ENCODE peak calls at places on chromosomes 2 and 18, in seven cellular contexts. V is NCI-H1105; G is fibroblast of pulmonary artery; M is HTR-8/SVneo; K is GDM1; S is Karpas-422; D is stimulated activated CD8-positive, alpha-beta memory T cell treated with anti-CD3 and anti-CD28 coated beads, Interleukin-15, amount 100 ng/mL, for 4 hours. Y is an unnamed sample.

GRCh38 chr18:78587626-78588600 is 391.7 kb upstream of the SALL3 start:
- DNase-seq in S (no peak), D (no peak), G (no peak), V (no peak), M (no peak), K (no peak), Y (no peak)

GRCh38 chr2:1746174-1747064 is 2.1 kb upstream of the PXDN start:
- DNase-seq in D (no peak), S (no peak), V (no peak), K (no peak), G (no peak), M (no peak), Y (no peak)

GRCh38 chr18:77140439-77141109 is 8.0 kb upstream of the MBP start:
- DNase-seq in K (no peak), S (no peak), V (no peak), M (no peak), G (no peak), D (no peak), Y (no peak)

GRCh38 chr2:34627003-34627402 is 1027.9 kb upstream of the FAM98A start:
- DNase-seq in G (no peak), M (no peak), D (no peak), S (no peak), K (no peak), V (no peak), Y (no peak)

GRCh38 chr2:44906972-44907371 is 34.5 kb upstream of the SIX3 start:
- DNase-seq in G (no peak), M (peak), S (no peak), D (no peak), K (no peak), V (no peak), Y (no peak)

GRCh38 chr2:181104512-181105121 is 124.2 kb downstream of the UBE2E3 start:
- DNase-seq in K (peak), V (peak), D (no peak), M (peak), G (peak), S (peak), Y (no peak)

GRCh38 chr2:17518212-17519154 is at the start of gene RAD51AP2:
- DNase-seq in G (peak), V (peak), K (no peak), M (peak), D (no peak), S (peak), Y (peak)

GRCh38 chr2:7835693-7836680 is 845.9 kb upstream of the ID2 start:
- DNase-seq in G (no peak), V (peak), S (peak), D (no peak), K (peak), M (no peak), Y (no peak)

GRCh38 chr2:217314021-217314460 is 454.2 kb upstream of the TNP1 start:
- DNase-seq in G (no peak), V (peak), S (no peak), K (no peak), D (no peak), M (no peak), Y (no peak)

GRCh38 chr2:16069933-16070647 is 129.7 kb downstream of the MYCN start:
- DNase-seq in K (no peak), S (no peak), G (no peak), M (no peak), V (no peak), D (no peak), Y (no peak)

GRCh38 chr2:225932741-225933413 is 533.4 kb downstream of the NYAP2 start:
- DNase-seq in G (no peak), D (no peak), S (no peak), K (no peak), M (no peak), V (no peak), Y (no peak)

GRCh38 chr2:1656961-1657841 is 87.1 kb downstream of the PXDN start:
- DNase-seq in M (no peak), D (no peak), S (no peak), G (no peak), V (no peak), K (no peak), Y (no peak)

GRCh38 chr2:182767578-182767977 is 51.5 kb downstream of the DNAJC10 start:
- DNase-seq in K (no peak), G (peak), V (peak), S (peak), D (no peak), M (peak), Y (no peak)

GRCh38 chr2:96815326-96816126 is 542 bp upstream of the CNNM3 start:
- DNase-seq in M (peak), V (no peak), D (no peak), G (peak), K (no peak), S (peak), Y (no peak)

GRCh38 chr18:32548688-32549087 is 78.0 kb upstream of the GAREM1 start:
- DNase-seq in K (no peak), V (peak), M (no peak), D (no peak), G (no peak), S (peak), Y (no peak)

GRCh38 chr2:177799531-177799930 is 273.0 kb downstream of the PDE11A start:
- DNase-seq in M (no peak), S (peak), G (peak), D (no peak), K (peak), V (no peak), Y (no peak)

GRCh38 chr2:218319813-218320360 is 27.6 kb upstream of the TMBIM1 start:
- DNase-seq in K (no peak), D (no peak), V (no peak), G (peak), M (no peak), S (no peak), Y (no peak)

GRCh38 chr2:241334813-241335212 is 19.1 kb downstream of the SEPTIN2 start:
- DNase-seq in S (no peak), D (no peak), K (no peak), M (no peak), V (no peak), G (no peak), Y (no peak)

GRCh38 chr2:17658251-17658843 is 95.3 kb downstream of the SMC6 start:
- DNase-seq in K (no peak), M (no peak), S (no peak), D (no peak), G (peak), V (no peak), Y (no peak)

GRCh38 chr2:15993232-15993610 is 52.9 kb downstream of the MYCN start:
- DNase-seq in M (no peak), K (no peak), G (no peak), V (no peak), S (no peak), D (no peak), Y (no peak)

GRCh38 chr2:141384676-141385075 is 746.1 kb downstream of the LRP1B start:
- DNase-seq in V (no peak), K (no peak), G (peak), S (no peak), M (no peak), D (no peak), Y (no peak)

GRCh38 chr2:105327690-105328089 is 1.8 kb downstream of the TGFBRAP1 start:
- DNase-seq in M (no peak), K (no peak), V (no peak), S (no peak), D (no peak), G (no peak), Y (no peak)

GRCh38 chr2:128332091-128332634 is 13.5 kb upstream of the HS6ST1 start:
- DNase-seq in S (no peak), M (no peak), V (no peak), G (no peak), K (no peak), D (no peak), Y (no peak)

GRCh38 chr2:239216251-239216613 is 184.6 kb downstream of the HDAC4 start:
- DNase-seq in M (no peak), K (no peak), V (no peak), S (no peak), D (no peak), G (no peak), Y (no peak)

GRCh38 chr2:134027980-134028379 is 225.9 kb upstream of the MGAT5 start:
- DNase-seq in M (no peak), K (no peak), G (no peak), D (no peak), V (no peak), S (no peak), Y (no peak)

GRCh38 chr2:9656270-9656766 is 25.5 kb upstream of the YWHAQ start:
- DNase-seq in D (peak), M (peak), V (no peak), G (peak), S (no peak), K (no peak), Y (no peak)